ENCODE peak calls at places on chromosomes 13 and 19, in four cellular contexts. I is K562, T is GM12878, K is HepG2. W is an unnamed sample.

GRCh38 chr13:23418776-23419683 is 14.5 kb downstream of the SACS start:
- DNase-seq in I (no peak), T (no peak), K (no peak), W (no peak)

GRCh38 chr13:21402586-21403307 is 56.4 kb downstream of the ZDHHC20 start:
- DNase-seq in I (no peak), T (no peak), K (peak), W (peak)

GRCh38 chr13:113789167-113789566 is 30.1 kb downstream of the TMEM255B start:
- DNase-seq in I (no peak), T (no peak), K (no peak), W (no peak)

GRCh38 chr19:10270180-10270615 is 722 bp upstream of the ICAM1 start:
- DNase-seq in I (peak), T (no peak), K (no peak), W (no peak)

GRCh38 chr13:45542391-45542790 is 73.1 kb downstream of the ERICH6B start:
- DNase-seq in I (no peak), T (no peak), K (no peak), W (no peak)

GRCh38 chr19:51185069-51185867 is 39.6 kb upstream of the CD33 start:
- DNase-seq in I (no peak), T (no peak), K (no peak), W (no peak)

GRCh38 chr19:7540761-7541480 is 5.4 kb downstream of the PNPLA6 start:
- DNase-seq in I (peak), T (no peak), K (no peak), W (peak)

GRCh38 chr19:50332264-50333038 is 3.3 kb upstream of the KCNC3 start:
- DNase-seq in I (no peak), T (no peak), K (no peak), W (no peak)

GRCh38 chr19:52936151-52936957 is 13.1 kb upstream of the ZNF888 start:
- DNase-seq in I (peak), T (peak), K (peak), W (no peak)

GRCh38 chr13:71758823-71759222 is 108.2 kb downstream of the DACH1 start:
- DNase-seq in I (no peak), T (no peak), K (no peak), W (no peak)
- TF ChIP-seq MXI1 in I (no peak), T (no peak), K (no peak), W (no peak)

DNA sequence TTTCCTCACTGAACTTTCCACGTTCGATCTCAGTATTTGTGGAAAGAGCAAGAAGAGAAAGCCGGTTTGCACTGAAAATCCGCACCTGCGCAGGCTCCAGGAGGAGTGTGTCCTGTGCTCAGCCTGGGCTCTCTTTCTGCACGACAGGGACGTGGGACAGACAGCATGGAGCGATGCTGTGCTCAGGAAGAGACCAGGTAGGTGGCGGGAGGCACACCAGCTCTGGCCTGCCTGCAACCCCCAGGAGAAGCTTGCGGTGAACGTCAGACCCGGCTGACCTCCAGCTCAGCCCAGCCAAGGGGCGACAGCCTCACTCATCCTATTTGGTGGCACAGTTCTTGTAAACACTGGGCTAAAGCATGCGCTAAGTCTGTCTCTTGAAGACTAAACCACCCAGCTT is 35.9 kb downstream of the NAXD start:
- DNase-seq in I (no peak), T (no peak), K (no peak), W (no peak)
- TF ChIP-seq BHLHE40 in I (no peak), T (no peak), K (no peak), W (no peak)

GRCh38 chr19:12749938-12750521 is 1.6 kb upstream of the BEST2 start:
- DNase-seq in I (no peak), T (no peak), K (no peak), W (peak)
- TF ChIP-seq MXI1 in I (no peak), T (no peak), K (no peak), W (no peak)

GRCh38 chr19:44280916-44281315 is 21.2 kb downstream of the ZNF233 start:
- DNase-seq in I (no peak), T (no peak), K (no peak), W (no peak)

GRCh38 chr19:44277331-44277730 is 17.6 kb downstream of the ZNF233 start:
- DNase-seq in I (no peak), T (no peak), K (no peak), W (no peak)

GRCh38 chr19:44282846-44283245 is 22.0 kb downstream of the ZNF235 start:
- DNase-seq in I (no peak), T (no peak), K (no peak), W (peak)

GRCh38 chr19:44278181-44278690 is 18.6 kb downstream of the ZNF233 start:
- DNase-seq in I (no peak), T (no peak), K (no peak), W (peak)
- TF ChIP-seq BHLHE40 in I (no peak), T (no peak), K (no peak), W (no peak)

GRCh38 chr19:44576843-44577565 is 36.4 kb upstream of the IGSF23 start:
- DNase-seq in I (peak), T (no peak), K (peak), W (peak)
- TF ChIP-seq MXI1 in I (no peak), T (no peak), K (no peak), W (no peak)

DNA sequence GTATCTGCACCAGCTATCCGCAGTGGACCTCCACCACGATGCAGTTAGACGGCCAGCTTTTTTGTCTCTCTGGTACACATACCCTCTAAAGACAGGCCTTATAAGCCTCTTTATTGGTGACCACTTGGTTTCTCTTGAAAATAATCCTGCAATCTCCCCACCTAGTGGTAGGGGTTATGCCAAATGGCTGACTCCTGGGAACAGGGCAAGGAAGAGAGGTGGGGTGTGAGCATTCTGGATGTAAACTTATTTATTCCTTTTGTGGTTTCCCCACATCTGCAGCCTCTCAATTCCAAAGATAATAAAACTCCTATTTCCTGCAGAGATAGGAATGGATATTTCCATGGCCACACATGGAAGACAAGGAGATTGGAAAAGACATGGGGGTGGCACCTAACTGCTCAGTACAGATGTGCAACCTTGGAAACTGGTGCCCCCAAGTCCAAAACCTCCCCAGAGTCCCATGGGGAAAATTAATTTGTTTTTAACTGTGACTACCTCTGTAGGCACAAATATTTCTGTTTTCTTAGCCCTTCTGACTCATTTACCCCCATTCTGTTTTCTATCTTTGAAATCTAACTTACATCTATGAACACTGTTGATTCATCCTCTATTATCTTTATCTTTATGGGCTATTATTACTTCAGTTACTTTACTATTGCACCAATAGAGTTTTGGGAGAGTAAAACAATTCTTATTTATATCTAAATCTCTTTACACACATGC is 112.7 kb upstream of the TSHZ3 start:
- DNase-seq in I (no peak), T (no peak), K (no peak), W (no peak)
- TF ChIP-seq BHLHE40 in I (no peak), T (no peak), K (no peak), W (no peak)

DNA sequence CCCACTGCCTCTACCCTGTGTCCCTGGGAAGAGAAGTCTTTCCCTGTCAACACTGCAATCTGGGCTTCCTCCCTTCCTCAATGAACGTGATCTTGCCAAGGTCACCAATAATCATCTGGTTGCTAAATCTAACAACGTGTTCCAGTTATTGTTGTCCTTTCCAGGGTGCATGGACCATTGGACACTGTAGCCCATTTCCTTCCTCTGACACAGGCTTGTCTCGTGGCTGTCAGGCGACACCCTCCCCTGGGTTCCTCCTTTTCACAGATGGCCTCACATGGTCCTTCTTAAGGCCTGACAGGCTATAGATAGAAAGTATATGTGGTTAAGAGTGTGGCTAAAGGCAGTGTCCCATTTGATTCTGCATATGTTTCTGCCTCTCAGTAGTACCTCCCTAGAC is 67.7 kb upstream of the STARD13 start:
- DNase-seq in I (no peak), T (peak), K (no peak), W (no peak)
- TF ChIP-seq MXI1 in I (no peak), T (no peak), K (peak), W (no peak)